ENCODE peak calls at places on chromosomes 16 and 17, in four cellular contexts. O, Y, W and L are unnamed samples.

GRCh38 chr16:79476580-79476979 is 124.0 kb downstream of the MAF start:
- DNase-seq in O (no peak), Y (no peak), W (no peak), L (no peak)

GRCh38 chr17:4536259-4536741 is 18.9 kb downstream of the MYBBP1A start:
- DNase-seq in O (no peak), Y (no peak), W (no peak), L (no peak)

GRCh38 chr16:24036038-24036543 is 200.3 kb downstream of the PRKCB start:
- DNase-seq in O (no peak), Y (no peak), W (no peak), L (no peak)

GRCh38 chr16:2774161-2774891 is 2.8 kb downstream of the ELOB start:
- DNase-seq in O (no peak), Y (no peak), W (no peak), L (no peak)

GRCh38 chr16:31042866-31043265 is 9.5 kb downstream of the STX4 start:
- DNase-seq in O (no peak), Y (no peak), W (no peak), L (no peak)

GRCh38 chr16:65336169-65336568 is 214.3 kb upstream of the CDH11 start:
- DNase-seq in O (no peak), Y (no peak), W (no peak), L (no peak)

GRCh38 chr17:62601438-62601837 is 26.0 kb upstream of the MRC2 start:
- DNase-seq in O (no peak), Y (no peak), W (no peak), L (no peak)

GRCh38 chr17:49862781-49863331 is 15.0 kb upstream of the TAC4 start:
- DNase-seq in O (no peak), Y (no peak), W (no peak), L (no peak)

GRCh38 chr17:65660947-65661346 is 99.5 kb upstream of the AXIN2 start:
- DNase-seq in O (no peak), Y (peak), W (no peak), L (no peak)

GRCh38 chr17:50129946-50130777 is at the start of gene SAMD14:
- DNase-seq in O (no peak), Y (no peak), W (peak), L (no peak)

GRCh38 chr17:49013311-49014205 is 16.4 kb downstream of the IGF2BP1 start:
- DNase-seq in O (peak), Y (no peak), W (peak), L (no peak)

GRCh38 chr17:26792486-26792885 is 501.4 kb upstream of the WSB1 start:
- DNase-seq in O (no peak), Y (no peak), W (no peak), L (no peak)

GRCh38 chr17:18235743-18236256 is 10.4 kb downstream of the LLGL1 start:
- DNase-seq in O (peak), Y (peak), W (no peak), L (no peak)

GRCh38 chr16:3113765-3114479 is 1.5 kb downstream of the ZNF205 start:
- DNase-seq in O (no peak), Y (peak), W (no peak), L (no peak)

GRCh38 chr17:40483679-40484078 is 17.7 kb downstream of the TNS4 start:
- DNase-seq in O (no peak), Y (no peak), W (no peak), L (no peak)